ENCODE peak calls at places on chromosomes 6 and 20, in six cellular contexts. One of them, this sample, is unnamed. For H3K4me1, the result is how much of the 10 kb centered on the place peaks cover.

GRCh38 chr6:166307082-166307980 is 861 bp downstream of the PRR18 start:
- DNase-seq in transverse colon: no peak
- DNase-seq in sigmoid colon: no peak
- DNase-seq in IMR-90: no peak
- DNase-seq in Peyer's patch: no peak
- DNase-seq in adrenal gland: no peak
- DNase-seq in this sample: no peak

GRCh38 chr6:166737231-166737630 is 110.2 kb upstream of the RPS6KA2 start:
- DNase-seq in transverse colon: no peak
- DNase-seq in sigmoid colon: no peak
- DNase-seq in IMR-90: no peak
- DNase-seq in Peyer's patch: no peak
- DNase-seq in adrenal gland: no peak
- DNase-seq in this sample: no peak

GRCh38 chr6:20319520-20320357 is 81.9 kb upstream of the E2F3 start:
- DNase-seq in transverse colon: peak
- DNase-seq in sigmoid colon: no peak
- DNase-seq in IMR-90: no peak
- DNase-seq in Peyer's patch: no peak
- DNase-seq in adrenal gland: peak
- DNase-seq in this sample: peak

GRCh38 chr6:31880616-31881015 is 1.8 kb upstream of the SLC44A4 start:
- DNase-seq in transverse colon: no peak
- DNase-seq in sigmoid colon: no peak
- DNase-seq in IMR-90: no peak
- DNase-seq in Peyer's patch: no peak
- DNase-seq in adrenal gland: no peak
- DNase-seq in this sample: no peak

GRCh38 chr20:31718952-31719643 is 3.6 kb downstream of the BCL2L1 start:
- DNase-seq in transverse colon: peak
- DNase-seq in sigmoid colon: no peak
- DNase-seq in IMR-90: no peak
- DNase-seq in Peyer's patch: no peak
- DNase-seq in adrenal gland: no peak
- DNase-seq in this sample: no peak

GRCh38 chr6:170279977-170280688 is 10.7 kb downstream of the DLL1 start:
- DNase-seq in transverse colon: peak
- DNase-seq in sigmoid colon: peak
- DNase-seq in IMR-90: peak
- DNase-seq in Peyer's patch: peak
- DNase-seq in adrenal gland: peak
- DNase-seq in this sample: peak

GRCh38 chr6:151389640-151390275 is 1.6 kb downstream of the ZBTB2 start:
- DNase-seq in transverse colon: peak
- DNase-seq in sigmoid colon: peak
- DNase-seq in IMR-90: peak
- DNase-seq in Peyer's patch: no peak
- DNase-seq in adrenal gland: peak
- DNase-seq in this sample: peak

GRCh38 chr6:16921399-16922110 is 160.3 kb upstream of the ATXN1 start:
- DNase-seq in transverse colon: no peak
- DNase-seq in sigmoid colon: no peak
- DNase-seq in IMR-90: peak
- DNase-seq in Peyer's patch: no peak
- DNase-seq in adrenal gland: no peak
- DNase-seq in this sample: no peak

GRCh38 chr6:112939543-112939942 is 592.4 kb downstream of the RFPL4B start:
- DNase-seq in transverse colon: no peak
- DNase-seq in sigmoid colon: no peak
- DNase-seq in IMR-90: no peak
- DNase-seq in Peyer's patch: no peak
- DNase-seq in adrenal gland: peak
- DNase-seq in this sample: no peak

GRCh38 chr6:143744593-143745151 is 66.9 kb downstream of the PHACTR2 start:
- DNase-seq in transverse colon: peak
- DNase-seq in sigmoid colon: no peak
- DNase-seq in IMR-90: peak
- DNase-seq in Peyer's patch: no peak
- DNase-seq in adrenal gland: no peak
- DNase-seq in this sample: no peak

GRCh38 chr20:50245561-50246366 is 55.1 kb downstream of the CEBPB start:
- DNase-seq in transverse colon: no peak
- DNase-seq in sigmoid colon: no peak
- DNase-seq in IMR-90: peak
- DNase-seq in Peyer's patch: no peak
- DNase-seq in adrenal gland: no peak
- DNase-seq in this sample: peak

GRCh38 chr20:31827059-31827458 is 7.9 kb downstream of the MYLK2 start:
- DNase-seq in transverse colon: no peak
- DNase-seq in sigmoid colon: no peak
- DNase-seq in IMR-90: no peak
- DNase-seq in Peyer's patch: peak
- DNase-seq in adrenal gland: no peak
- DNase-seq in this sample: no peak

GRCh38 chr20:5524886-5525285 is 208.1 kb upstream of the PROKR2 start:
- DNase-seq in transverse colon: no peak
- DNase-seq in sigmoid colon: no peak
- DNase-seq in IMR-90: no peak
- DNase-seq in Peyer's patch: no peak
- DNase-seq in adrenal gland: no peak
- DNase-seq in this sample: no peak

GRCh38 chr6:35372633-35373032 is 30.3 kb downstream of the PPARD start:
- DNase-seq in transverse colon: no peak
- DNase-seq in sigmoid colon: no peak
- DNase-seq in IMR-90: no peak
- DNase-seq in Peyer's patch: no peak
- DNase-seq in adrenal gland: no peak
- DNase-seq in this sample: no peak

GRCh38 chr6:130524552-130524951 is 158.7 kb downstream of the TMEM200A start:
- DNase-seq in transverse colon: no peak
- DNase-seq in sigmoid colon: no peak
- DNase-seq in IMR-90: no peak
- DNase-seq in Peyer's patch: no peak
- DNase-seq in adrenal gland: no peak
- DNase-seq in this sample: no peak

GRCh38 chr6:167553716-167554115 is 228.8 kb downstream of the TTLL2 start:
- DNase-seq in transverse colon: no peak
- DNase-seq in sigmoid colon: no peak
- DNase-seq in IMR-90: no peak
- DNase-seq in Peyer's patch: no peak
- DNase-seq in adrenal gland: no peak
- DNase-seq in this sample: no peak

GRCh38 chr6:43570876-43571441 is 4.9 kb downstream of the XPO5 start:
- DNase-seq in transverse colon: no peak
- DNase-seq in sigmoid colon: no peak
- DNase-seq in IMR-90: peak
- DNase-seq in Peyer's patch: no peak
- DNase-seq in adrenal gland: no peak
- DNase-seq in this sample: no peak

GRCh38 chr20:22502731-22503191 is 81.6 kb downstream of the FOXA2 start:
- DNase-seq in transverse colon: peak
- DNase-seq in sigmoid colon: no peak
- DNase-seq in IMR-90: no peak
- DNase-seq in Peyer's patch: peak
- DNase-seq in adrenal gland: no peak
- DNase-seq in this sample: no peak

GRCh38 chr6:159693894-159694545 is 979 bp upstream of the SOD2 start:
- DNase-seq in transverse colon: peak
- DNase-seq in sigmoid colon: peak
- DNase-seq in IMR-90: peak
- DNase-seq in Peyer's patch: no peak
- DNase-seq in adrenal gland: peak
- DNase-seq in this sample: peak

GRCh38 chr6:31834704-31835375 is 7.3 kb downstream of the HSPA1B start:
- DNase-seq in transverse colon: peak
- DNase-seq in sigmoid colon: peak
- DNase-seq in IMR-90: no peak
- DNase-seq in Peyer's patch: peak
- DNase-seq in adrenal gland: peak
- DNase-seq in this sample: peak

GRCh38 chr6:78598966-78599365 is 268.4 kb upstream of the IRAK1BP1 start:
- DNase-seq in transverse colon: no peak
- DNase-seq in sigmoid colon: no peak
- DNase-seq in IMR-90: peak
- DNase-seq in Peyer's patch: no peak
- DNase-seq in adrenal gland: no peak
- DNase-seq in this sample: no peak

GRCh38 chr20:62808211-62808865 is 3.7 kb downstream of the OGFR start:
- DNase-seq in transverse colon: peak
- DNase-seq in sigmoid colon: no peak
- DNase-seq in IMR-90: peak
- DNase-seq in Peyer's patch: peak
- DNase-seq in adrenal gland: no peak
- DNase-seq in this sample: peak

GRCh38 chr20:45017859-45018258 is 51.5 kb downstream of the STK4 start:
- DNase-seq in transverse colon: no peak
- DNase-seq in sigmoid colon: no peak
- DNase-seq in IMR-90: no peak
- DNase-seq in Peyer's patch: no peak
- DNase-seq in adrenal gland: no peak
- DNase-seq in this sample: no peak

GRCh38 chr20:45016089-45016641 is 49.9 kb downstream of the STK4 start:
- DNase-seq in transverse colon: no peak
- DNase-seq in sigmoid colon: no peak
- DNase-seq in IMR-90: peak
- DNase-seq in Peyer's patch: no peak
- DNase-seq in adrenal gland: no peak
- DNase-seq in this sample: no peak

GRCh38 chr20:45014671-45015415 is 48.5 kb downstream of the STK4 start:
- DNase-seq in transverse colon: no peak
- DNase-seq in sigmoid colon: no peak
- DNase-seq in IMR-90: peak
- DNase-seq in Peyer's patch: no peak
- DNase-seq in adrenal gland: no peak
- DNase-seq in this sample: no peak

GRCh38 chr20:45019027-45019763 is 52.9 kb downstream of the STK4 start:
- DNase-seq in transverse colon: no peak
- DNase-seq in sigmoid colon: no peak
- DNase-seq in IMR-90: no peak
- DNase-seq in Peyer's patch: no peak
- DNase-seq in adrenal gland: no peak
- DNase-seq in this sample: no peak

GRCh38 chr20:45017281-45017680 is 51.0 kb downstream of the STK4 start:
- DNase-seq in transverse colon: no peak
- DNase-seq in sigmoid colon: no peak
- DNase-seq in IMR-90: no peak
- DNase-seq in Peyer's patch: no peak
- DNase-seq in adrenal gland: no peak
- DNase-seq in this sample: no peak
- H3K4me1 ChIP-seq in transverse colon: half or more
- H3K4me1 ChIP-seq in sigmoid colon: under half
- H3K4me1 ChIP-seq in IMR-90: under half
- H3K4me1 ChIP-seq in Peyer's patch: under half
- H3K4me1 ChIP-seq in adrenal gland: under half
- H3K4me1 ChIP-seq in this sample: under half

GRCh38 chr6:4516206-4516605 is 260.0 kb upstream of the CDYL start:
- DNase-seq in transverse colon: no peak
- DNase-seq in sigmoid colon: no peak
- DNase-seq in IMR-90: no peak
- DNase-seq in Peyer's patch: no peak
- DNase-seq in adrenal gland: no peak
- DNase-seq in this sample: no peak
- TF ChIP-seq POLR2A in transverse colon: no peak
- TF ChIP-seq POLR2A in sigmoid colon: no peak
- TF ChIP-seq POLR2A in IMR-90: no peak
- TF ChIP-seq POLR2A in Peyer's patch: no peak
- TF ChIP-seq POLR2A in adrenal gland: no peak
- TF ChIP-seq POLR2A in this sample: no peak

GRCh38 chr6:17972978-17973622 is 14.3 kb downstream of the KIF13A start:
- DNase-seq in transverse colon: no peak
- DNase-seq in sigmoid colon: no peak
- DNase-seq in IMR-90: no peak
- DNase-seq in Peyer's patch: no peak
- DNase-seq in adrenal gland: no peak
- DNase-seq in this sample: no peak
- H3K4me1 ChIP-seq in transverse colon: under half
- H3K4me1 ChIP-seq in sigmoid colon: half or more
- H3K4me1 ChIP-seq in IMR-90: under half
- H3K4me1 ChIP-seq in Peyer's patch: under half
- H3K4me1 ChIP-seq in adrenal gland: under half
- H3K4me1 ChIP-seq in this sample: under half

GRCh38 chr6:105452924-105453756 is 50.3 kb upstream of the PREP start:
- DNase-seq in transverse colon: peak
- DNase-seq in sigmoid colon: no peak
- DNase-seq in IMR-90: no peak
- DNase-seq in Peyer's patch: no peak
- DNase-seq in adrenal gland: no peak
- DNase-seq in this sample: no peak
- TF ChIP-seq POLR2A in transverse colon: peak
- TF ChIP-seq POLR2A in sigmoid colon: no peak
- TF ChIP-seq POLR2A in IMR-90: no peak
- TF ChIP-seq POLR2A in Peyer's patch: no peak
- TF ChIP-seq POLR2A in adrenal gland: no peak
- TF ChIP-seq POLR2A in this sample: no peak

GRCh38 chr6:36685926-36686667 is 7.6 kb downstream of the CDKN1A start:
- DNase-seq in transverse colon: no peak
- DNase-seq in sigmoid colon: peak
- DNase-seq in IMR-90: no peak
- DNase-seq in Peyer's patch: no peak
- DNase-seq in adrenal gland: peak
- DNase-seq in this sample: no peak
- H3K4me1 ChIP-seq in transverse colon: under half
- H3K4me1 ChIP-seq in sigmoid colon: under half
- H3K4me1 ChIP-seq in IMR-90: under half
- H3K4me1 ChIP-seq in Peyer's patch: under half
- H3K4me1 ChIP-seq in adrenal gland: under half
- H3K4me1 ChIP-seq in this sample: under half